ENCODE peak calls at places on chromosomes 4 and X, in five cellular contexts. V, Y, J, D and P are unnamed samples.

GRCh38 chr4:156888762-156889161 is 82.8 kb downstream of the PDGFC start:
- DNase-seq in V (no peak), Y (peak; percentile 94), D (no peak), J (no peak), P (no peak)

GRCh38 chr4:132614682-132615081 is 534.4 kb upstream of the PCDH10 start:
- DNase-seq in J (no peak), Y (peak; percentile 19), D (no peak), V (no peak), P (no peak)

GRCh38 chr4:79209822-79210635 is 115.8 kb downstream of the NAA11 start:
- DNase-seq in Y (no peak), D (no peak), J (no peak), V (no peak), P (no peak)

GRCh38 chrX:140091276-140091886 is 126.1 kb upstream of the CXorf66 start:
- DNase-seq in D (no peak), J (no peak), V (no peak), Y (peak; percentile 47), P (no peak)

GRCh38 chrX:23276475-23276874 is 58.2 kb upstream of the PTCHD1 start:
- DNase-seq in Y (no peak), V (no peak), D (no peak), J (no peak), P (no peak)

GRCh38 chr4:146338512-146338911 is 124.2 kb downstream of the REELD1 start:
- DNase-seq in V (no peak), J (no peak), Y (peak; percentile 20), D (no peak), P (no peak)

GRCh38 chrX:109934935-109935334 is 68.0 kb upstream of the TMEM164 start:
- DNase-seq in Y (peak; percentile 31), D (no peak), V (no peak), J (no peak), P (no peak)

GRCh38 chr4:99403380-99404194 is 31.6 kb downstream of the ADH7 start:
- DNase-seq in V (no peak), J (no peak), Y (peak; percentile 63), D (no peak), P (no peak)

GRCh38 chrX:1336331-1337143 is at the start of gene IL3RA:
- DNase-seq in Y (peak; percentile 23), D (no peak), V (no peak), J (peak; percentile 69), P (no peak)

GRCh38 chr4:176840166-176840565 is 47.4 kb upstream of the VEGFC start:
- DNase-seq in Y (peak; percentile 16), J (no peak), D (no peak), V (no peak), P (no peak)
- H3K4me1 ChIP-seq in Y (peaks cover 60% of the 10 kb centered on the region), J (no peaks in the 10 kb centered on the region), D (peaks cover 4% of the 10 kb centered on the region), V (no peaks in the 10 kb centered on the region), P (no peaks in the 10 kb centered on the region)

DNA sequence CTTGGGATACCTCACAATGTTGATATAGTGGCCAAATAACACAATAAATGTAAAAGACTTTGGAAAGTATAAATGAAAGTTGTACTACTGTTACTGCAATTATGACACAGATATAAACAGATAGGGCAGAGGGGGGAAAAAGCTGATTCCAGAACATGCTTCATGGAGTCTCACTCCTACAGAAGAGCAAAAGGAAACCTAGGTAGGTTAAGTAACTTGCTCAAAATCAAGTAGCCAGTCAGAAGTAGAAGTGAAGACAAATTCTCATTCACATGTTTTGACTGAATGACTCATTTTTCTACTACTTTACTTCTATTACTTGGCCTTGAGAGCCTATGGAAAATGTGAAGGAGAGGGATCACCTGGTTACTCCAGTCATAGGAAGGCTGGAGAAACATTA is 23.6 kb upstream of the RASGEF1B start:
- DNase-seq in J (no peak), Y (no peak), D (no peak), V (no peak), P (no peak)
- H3K4me1 ChIP-seq in J (no peaks in the 10 kb centered on the region), Y (no peaks in the 10 kb centered on the region), D (peaks cover 20% of the 10 kb centered on the region), V (no peaks in the 10 kb centered on the region), P (no peaks in the 10 kb centered on the region)

GRCh38 chrX:46257451-46257879 is 287.8 kb downstream of the ZNF674 start:
- DNase-seq in J (no peak), D (no peak), V (no peak), Y (no peak), P (no peak)
- H3K4me1 ChIP-seq in J (no peaks in the 10 kb centered on the region), D (no peaks in the 10 kb centered on the region), V (no peaks in the 10 kb centered on the region), Y (peaks cover 19% of the 10 kb centered on the region), P (no peaks in the 10 kb centered on the region)

GRCh38 chr4:185263419-185263818 is 54.0 kb downstream of the SNX25 start:
- DNase-seq in Y (no peak), J (no peak), V (no peak), D (no peak), P (no peak)

GRCh38 chr4:185259719-185260118 is 50.3 kb downstream of the SNX25 start:
- DNase-seq in J (no peak), Y (no peak), D (no peak), V (no peak), P (no peak)

GRCh38 chr4:185257694-185258093 is 48.3 kb downstream of the SNX25 start:
- DNase-seq in D (no peak), V (no peak), J (no peak), Y (no peak), P (no peak)

GRCh38 chr4:185265942-185266341 is 56.5 kb downstream of the SNX25 start:
- DNase-seq in J (no peak), V (no peak), Y (peak; percentile 36), D (no peak), P (no peak)

GRCh38 chr4:185261971-185262370 is 52.6 kb downstream of the SNX25 start:
- DNase-seq in V (no peak), J (no peak), D (no peak), Y (no peak), P (no peak)
- H3K4me1 ChIP-seq in V (no peaks in the 10 kb centered on the region), J (no peaks in the 10 kb centered on the region), D (no peaks in the 10 kb centered on the region), Y (peaks cover 28% of the 10 kb centered on the region), P (no peaks in the 10 kb centered on the region)

GRCh38 chrX:72269671-72270251 is 7.3 kb downstream of the RPS4X start:
- DNase-seq in D (no peak), Y (peak; percentile 59), J (peak; percentile 54), V (no peak), P (no peak)

GRCh38 chrX:72270316-72270866 is 6.7 kb downstream of the RPS4X start:
- DNase-seq in J (no peak), V (no peak), D (no peak), Y (no peak), P (no peak)

GRCh38 chrX:72272868-72273267 is 4.2 kb downstream of the RPS4X start:
- DNase-seq in Y (peak; percentile 75), V (no peak), J (no peak), D (no peak), P (no peak)

GRCh38 chrX:72271812-72272211 is 5.2 kb downstream of the RPS4X start:
- DNase-seq in D (no peak), J (no peak), V (no peak), Y (no peak), P (no peak)

GRCh38 chrX:72271091-72271490 is 6.0 kb downstream of the RPS4X start:
- DNase-seq in J (no peak), Y (peak; percentile 37), V (no peak), D (no peak), P (no peak)
- H3K4me1 ChIP-seq in J (no peaks in the 10 kb centered on the region), Y (peaks cover 53% of the 10 kb centered on the region), V (peaks cover 28% of the 10 kb centered on the region), D (peaks cover 30% of the 10 kb centered on the region), P (no peaks in the 10 kb centered on the region)

GRCh38 chr4:185697488-185697887 is 114.5 kb downstream of the SORBS2 start:
- DNase-seq in Y (no peak), J (no peak), V (no peak), D (no peak), P (no peak)

GRCh38 chr4:185702147-185702663 is 109.8 kb downstream of the SORBS2 start:
- DNase-seq in Y (no peak), J (no peak), D (no peak), V (no peak), P (no peak)

GRCh38 chr4:185695743-185696142 is 116.3 kb downstream of the SORBS2 start:
- DNase-seq in D (no peak), V (no peak), J (no peak), Y (no peak), P (no peak)

GRCh38 chr4:185700635-185701034 is 111.4 kb downstream of the SORBS2 start:
- DNase-seq in V (no peak), D (no peak), J (no peak), Y (no peak), P (no peak)

GRCh38 chr4:185700048-185700447 is 111.9 kb downstream of the SORBS2 start:
- DNase-seq in J (no peak), V (no peak), Y (peak; percentile 8), D (no peak), P (no peak)
- H3K4me1 ChIP-seq in J (peaks cover 5% of the 10 kb centered on the region), V (no peaks in the 10 kb centered on the region), Y (no peaks in the 10 kb centered on the region), D (no peaks in the 10 kb centered on the region), P (no peaks in the 10 kb centered on the region)

GRCh38 chr4:165384186-165384585 is 5.4 kb downstream of the CPE start:
- DNase-seq in J (no peak), V (no peak), D (no peak), Y (no peak), P (no peak)

GRCh38 chr4:165383757-165384156 is 4.9 kb downstream of the CPE start:
- DNase-seq in V (no peak), D (no peak), Y (peak; percentile 43), J (no peak), P (no peak)

GRCh38 chr4:165381821-165382373 is 3.1 kb downstream of the CPE start:
- DNase-seq in D (no peak), V (no peak), Y (no peak), J (no peak), P (no peak)

GRCh38 chr4:165384608-165385007 is 5.8 kb downstream of the CPE start:
- DNase-seq in J (no peak), D (no peak), V (no peak), Y (peak; percentile 37), P (no peak)

DNA sequence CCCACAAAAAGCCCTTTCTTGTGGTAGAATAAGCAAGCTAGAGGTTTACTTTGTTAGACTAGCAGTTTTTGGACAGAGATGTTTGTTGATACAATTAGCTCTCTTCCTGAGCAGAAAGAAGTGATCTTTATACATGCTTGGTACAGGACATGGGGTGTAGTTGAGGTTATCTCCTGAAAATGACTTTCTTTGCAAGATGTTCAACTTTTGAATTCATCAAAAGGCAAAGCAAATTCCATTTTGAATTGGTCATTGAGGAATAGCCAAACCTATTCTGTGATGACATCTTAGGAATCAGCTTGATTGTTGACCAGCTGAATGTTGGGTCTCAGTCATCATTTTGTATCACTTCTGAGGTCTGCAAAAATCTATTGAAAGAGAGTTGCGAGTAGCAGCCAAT is 3.8 kb downstream of the CPE start:
- DNase-seq in D (no peak), V (no peak), Y (no peak), J (no peak), P (no peak)
- H3K4me1 ChIP-seq in D (peaks cover 5% of the 10 kb centered on the region), V (peaks cover 4% of the 10 kb centered on the region), Y (peaks cover 9% of the 10 kb centered on the region), J (peaks cover 7% of the 10 kb centered on the region), P (no peaks in the 10 kb centered on the region)

DNA sequence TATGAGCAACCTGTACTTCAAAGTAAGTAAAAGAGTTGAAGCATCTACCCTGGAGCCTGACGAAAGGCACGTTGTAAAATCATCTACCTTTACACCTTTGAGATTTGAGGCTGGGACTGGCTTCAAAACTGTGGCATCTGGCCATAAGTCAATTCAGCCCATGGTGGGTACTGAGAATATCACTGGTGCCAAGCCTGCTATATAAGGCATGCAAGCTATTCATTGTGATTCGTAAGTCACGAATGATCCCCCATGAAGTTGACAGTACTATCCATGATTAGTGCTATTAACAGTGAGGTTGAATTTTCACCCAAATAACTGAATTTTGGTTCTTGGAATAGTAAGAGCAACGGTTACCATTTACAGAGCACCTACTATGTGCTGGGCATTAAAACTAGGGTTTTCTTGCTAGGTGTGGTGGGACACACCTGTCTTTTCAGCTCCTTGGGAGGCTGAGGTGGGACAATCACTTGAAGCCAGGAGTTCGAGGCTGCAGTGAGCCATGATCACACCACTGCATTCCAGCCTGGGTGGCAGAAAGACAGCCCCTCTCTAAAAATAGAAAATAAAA is 39.8 kb downstream of the IRF2 start:
- DNase-seq in V (no peak), Y (no peak), D (no peak), J (no peak), P (no peak)
- H3K4me1 ChIP-seq in V (peaks cover 28% of the 10 kb centered on the region), Y (no peaks in the 10 kb centered on the region), D (peaks cover 5% of the 10 kb centered on the region), J (no peaks in the 10 kb centered on the region), P (no peaks in the 10 kb centered on the region)

GRCh38 chrX:13258725-13259124 is 61.1 kb downstream of the ATXN3L start:
- DNase-seq in D (no peak), V (no peak), Y (no peak), J (no peak), P (no peak)
- H3K4me1 ChIP-seq in D (no peaks in the 10 kb centered on the region), V (no peaks in the 10 kb centered on the region), Y (no peaks in the 10 kb centered on the region), J (no peaks in the 10 kb centered on the region), P (no peaks in the 10 kb centered on the region)